ENCODE peak calls at places on chromosomes 6 and 20, in nine cellular contexts. Z, K, L, W, Y, A, H, G and F are unnamed samples.

GRCh38 chr20:63691711-63692435 is 4.6 kb upstream of the TNFRSF6B start:
- DNase-seq in Z (no peak), K (no peak), L (peak; percentile 25), W (peak; percentile 53), Y (peak; percentile 66), A (no peak), H (no peak), G (no peak), F (no peak)

GRCh38 chr20:62845416-62845815 is 16.2 kb downstream of the TCFL5 start:
- DNase-seq in Z (no peak), K (no peak), L (no peak), W (no peak), Y (no peak), A (no peak), H (no peak), G (no peak), F (no peak)

GRCh38 chr6:35359744-35360348 is 17.5 kb downstream of the PPARD start:
- DNase-seq in Z (no peak), K (peak; percentile 61), L (peak; percentile 35), W (no peak), Y (peak; percentile 70), A (no peak), H (no peak), G (peak; percentile 85), F (no peak)

GRCh38 chr6:170160031-170160627 is 130.7 kb downstream of the DLL1 start:
- DNase-seq in Z (no peak), K (no peak), L (no peak), W (no peak), Y (no peak), A (no peak), H (no peak), G (no peak), F (no peak)

GRCh38 chr20:45429618-45430017 is 13.7 kb downstream of the PIGT start:
- DNase-seq in Z (no peak), K (no peak), L (no peak), W (no peak), Y (no peak), A (no peak), H (no peak), G (no peak), F (no peak)

GRCh38 chr6:6620752-6621151 is 32.2 kb downstream of the LY86 start:
- DNase-seq in Z (no peak), K (no peak), L (no peak), W (no peak), Y (no peak), A (no peak), H (no peak), G (no peak), F (no peak)

GRCh38 chr6:143901885-143902708 is 37.8 kb downstream of the ZC2HC1B start:
- DNase-seq in Z (peak; percentile 85), K (peak; percentile 91), L (peak; percentile 30), W (no peak), Y (no peak), A (no peak), H (no peak), G (peak; percentile 90), F (no peak)

GRCh38 chr6:127532991-127533390 is 13.9 kb upstream of the MTCL3 start:
- DNase-seq in Z (no peak), K (peak; percentile 9), L (no peak), W (no peak), Y (no peak), A (no peak), H (no peak), G (peak; percentile 63), F (no peak)

GRCh38 chr20:46164166-46164565 is 46.1 kb downstream of the CD40 start:
- DNase-seq in Z (no peak), K (no peak), L (no peak), W (no peak), Y (no peak), A (no peak), H (no peak), G (no peak), F (no peak)

GRCh38 chr6:137348777-137349176 is 129.6 kb upstream of the IFNGR1 start:
- DNase-seq in Z (no peak), K (no peak), L (no peak), W (no peak), Y (no peak), A (no peak), H (no peak), G (no peak), F (no peak)

GRCh38 chr6:168442646-168443045 is 1.7 kb downstream of the SMOC2 start:
- DNase-seq in Z (no peak), K (no peak), L (no peak), W (no peak), Y (no peak), A (no peak), H (no peak), G (no peak), F (no peak)

GRCh38 chr6:33105916-33106871 is 30.4 kb downstream of the HLA-DPB1 start:
- DNase-seq in Z (peak; percentile 47), K (no peak), L (no peak), W (no peak), Y (no peak), A (no peak), H (no peak), G (no peak), F (no peak)

GRCh38 chr20:5797843-5798462 is 47.8 kb downstream of the SHLD1 start:
- DNase-seq in Z (peak; percentile 88), K (no peak), L (no peak), W (no peak), Y (no peak), A (no peak), H (no peak), G (no peak), F (no peak)

GRCh38 chr6:109379706-109380105 is 2.6 kb downstream of the CD164 start:
- DNase-seq in Z (no peak), K (peak; percentile 24), L (no peak), W (no peak), Y (no peak), A (no peak), H (no peak), G (no peak), F (no peak)

GRCh38 chr6:149079911-149080501 is 237.5 kb upstream of the TAB2 start:
- DNase-seq in Z (peak; percentile 41), K (peak; percentile 56), L (peak; percentile 71), W (peak; percentile 73), Y (peak; percentile 80), A (no peak), H (no peak), G (peak; percentile 34), F (no peak)

GRCh38 chr20:25249198-25249931 is 1.5 kb downstream of the PYGB start:
- DNase-seq in Z (no peak), K (peak; percentile 24), L (no peak), W (no peak), Y (peak; percentile 78), A (no peak), H (no peak), G (peak; percentile 31), F (no peak)

GRCh38 chr20:25250508-25250907 is 2.6 kb downstream of the PYGB start:
- DNase-seq in Z (no peak), K (peak; percentile 64), L (no peak), W (no peak), Y (peak; percentile 48), A (no peak), H (no peak), G (no peak), F (no peak)

GRCh38 chr20:25252226-25252625 is 4.3 kb downstream of the PYGB start:
- DNase-seq in Z (no peak), K (no peak), L (no peak), W (no peak), Y (peak; percentile 57), A (no peak), H (no peak), G (no peak), F (no peak)

GRCh38 chr20:25251558-25251957 is 3.7 kb downstream of the PYGB start:
- DNase-seq in Z (no peak), K (no peak), L (no peak), W (no peak), Y (peak; percentile 56), A (no peak), H (no peak), G (no peak), F (no peak)

DNA sequence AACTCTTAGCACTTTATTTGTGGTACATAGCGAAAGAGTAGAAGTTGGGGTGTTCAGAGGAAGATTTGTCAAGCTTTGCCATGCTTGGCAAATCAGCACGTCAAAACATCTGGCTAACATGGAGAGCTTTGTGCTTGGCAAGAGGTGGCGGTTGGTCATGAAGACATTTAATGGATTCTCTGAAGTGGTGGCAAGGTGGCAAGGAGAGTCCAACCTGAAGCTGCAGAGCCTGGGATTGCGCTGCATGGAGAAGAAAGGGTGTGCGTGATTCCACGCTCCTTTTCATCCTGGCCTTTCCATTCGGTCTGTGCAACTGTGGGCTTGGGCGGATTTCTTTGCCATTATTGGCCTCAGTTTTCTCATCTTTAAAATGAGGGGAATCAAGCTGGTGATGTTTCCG is 3.1 kb downstream of the PYGB start:
- DNase-seq in Z (no peak), K (no peak), L (no peak), W (no peak), Y (no peak), A (no peak), H (no peak), G (no peak), F (no peak)
- H3K4me3 ChIP-seq in Z (no peak overlapping the region), K (peak overlapping the region; percentile 9), L (no peak overlapping the region), W (no peak overlapping the region), Y (peak overlapping the region; percentile 81), A (no peak overlapping the region), H (peak overlapping the region; percentile 82), G (no peak overlapping the region), F (no peak overlapping the region)

DNA sequence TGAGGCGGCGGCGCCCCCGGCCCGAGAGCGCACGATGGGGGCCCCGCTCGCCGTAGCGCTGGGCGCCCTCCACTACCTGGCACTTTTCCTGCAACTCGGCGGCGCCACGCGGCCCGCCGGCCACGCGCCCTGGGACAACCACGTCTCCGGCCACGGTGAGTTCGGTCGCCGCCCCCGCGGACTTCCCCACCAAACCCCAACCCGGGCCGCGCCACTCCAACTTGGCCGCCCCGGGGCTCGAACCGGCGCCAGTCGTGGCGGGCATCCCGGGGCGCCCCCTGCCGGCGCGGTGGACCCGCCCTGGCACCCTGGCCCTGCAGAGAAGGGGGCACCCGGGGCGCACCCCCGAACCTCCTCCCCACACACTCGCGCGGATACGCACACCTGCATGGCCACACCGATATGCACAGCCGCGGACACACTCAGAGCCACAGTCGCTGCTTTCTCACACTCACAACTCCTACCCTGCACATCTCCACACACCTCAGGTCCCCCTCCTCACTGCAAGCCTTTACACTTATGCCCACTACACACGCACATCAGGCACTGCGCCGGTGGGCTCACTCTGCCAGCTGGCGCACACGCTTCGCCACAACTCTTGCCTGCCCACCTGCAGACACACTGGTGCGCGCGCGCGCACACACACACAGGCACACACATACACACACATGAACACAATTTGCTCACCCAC is 535 bp downstream of the VSTM2L start:
- DNase-seq in Z (no peak), K (no peak), L (no peak), W (no peak), Y (no peak), A (no peak), H (peak; percentile 21), G (no peak), F (no peak)
- H3K4me3 ChIP-seq in Z (peak overlapping the region; percentile 12), K (peak overlapping the region; percentile 18), L (peak overlapping the region; percentile 42), W (peak overlapping the region; percentile 62), Y (peak overlapping the region; percentile 40), A (peak overlapping the region; percentile 42), H (peak overlapping the region; percentile 82), G (no peak overlapping the region), F (no peak overlapping the region)

GRCh38 chr20:52230406-52230805 is 38.8 kb upstream of the ZFP64 start:
- DNase-seq in Z (peak; percentile 2), K (peak; percentile 32), L (no peak), W (no peak), Y (no peak), A (no peak), H (peak; percentile 52), G (peak; percentile 38), F (no peak)
- H3K4me3 ChIP-seq in Z (no peak overlapping the region), K (no peak overlapping the region), L (no peak overlapping the region), W (no peak overlapping the region), Y (no peak overlapping the region), A (no peak overlapping the region), H (no peak overlapping the region), G (no peak overlapping the region), F (no peak overlapping the region)

GRCh38 chr20:24543168-24543567 is 73.7 kb downstream of the SYNDIG1 start:
- DNase-seq in Z (no peak), K (no peak), L (no peak), W (no peak), Y (no peak), A (no peak), H (no peak), G (no peak), F (no peak)
- H3K4me3 ChIP-seq in Z (no peak overlapping the region), K (no peak overlapping the region), L (no peak overlapping the region), W (no peak overlapping the region), Y (no peak overlapping the region), A (no peak overlapping the region), H (no peak overlapping the region), G (no peak overlapping the region), F (no peak overlapping the region)